ENCODE peak calls at places on chromosomes 11 and 22, in four cellular contexts. N is colonic mucosa, L is HCT116, E is neural progenitor cell. V is an unnamed sample. For H3K27me3, the result is how much of the 10 kb centered on the place peaks cover.

GRCh38 chr11:23311986-23312940 is 452.0 kb upstream of the CCDC179 start:
- DNase-seq in L (no peak), N (no peak), E (peak), V (peak)

GRCh38 chr11:38060930-38061329 is 1462.9 kb upstream of the RAG2 start:
- DNase-seq in L (no peak), N (no peak), E (no peak), V (no peak)

GRCh38 chr11:6362185-6362867 is 27.9 kb upstream of the SMPD1 start:
- DNase-seq in E (no peak), N (no peak), L (no peak), V (no peak)

GRCh38 chr11:72736452-72737069 is 15.6 kb downstream of the ARAP1 start:
- DNase-seq in N (no peak), L (peak), E (no peak), V (peak)

GRCh38 chr11:130725417-130726233 is 190.7 kb downstream of the SNX19 start:
- DNase-seq in N (no peak), L (no peak), E (no peak), V (peak)

GRCh38 chr11:117064275-117064674 is 34.0 kb downstream of the SIK3 start:
- DNase-seq in N (no peak), E (no peak), L (no peak), V (peak)

GRCh38 chr22:31585161-31585859 is 76.7 kb downstream of the PISD start:
- DNase-seq in N (no peak), L (no peak), E (no peak), V (peak)

GRCh38 chr11:126426820-126427749 is 71.6 kb downstream of the ST3GAL4 start:
- DNase-seq in E (no peak), N (no peak), L (no peak), V (no peak)

GRCh38 chr22:39241632-39242388 is 3.0 kb downstream of the PDGFB start:
- DNase-seq in E (no peak), N (no peak), L (no peak), V (no peak)

GRCh38 chr22:22076361-22076760 is 93.8 kb upstream of the TOP3B start:
- DNase-seq in N (no peak), E (no peak), L (no peak), V (no peak)

GRCh38 chr11:74316772-74317505 is 5.5 kb upstream of the P4HA3 start:
- DNase-seq in E (no peak), N (no peak), L (no peak), V (peak)

GRCh38 chr11:70611890-70612289 is 213.6 kb downstream of the CTTN start:
- DNase-seq in E (peak), N (no peak), L (no peak), V (no peak)

GRCh38 chr11:12285106-12285505 is 92.3 kb upstream of the PARVA start:
- DNase-seq in L (no peak), N (peak), E (no peak), V (peak)

GRCh38 chr11:130031945-130032344 is 29.3 kb upstream of the PRDM10 start:
- DNase-seq in L (no peak), E (no peak), N (no peak), V (no peak)

GRCh38 chr11:8062781-8063257 is 18.2 kb upstream of the TUB start:
- DNase-seq in N (peak), E (no peak), L (no peak), V (no peak)

GRCh38 chr11:28674432-28675076 is 566.4 kb downstream of the METTL15 start:
- DNase-seq in L (peak), N (no peak), E (peak), V (peak)

GRCh38 chr11:73372371-73372993 is 3.7 kb upstream of the RELT start:
- DNase-seq in N (no peak), E (peak), L (peak), V (no peak)

GRCh38 chr11:70885721-70886305 is 366.6 kb downstream of the SHANK2 start:
- DNase-seq in L (no peak), E (no peak), N (no peak), V (no peak)

GRCh38 chr11:269146-269890 is 8.9 kb upstream of the NLRP6 start:
- DNase-seq in E (no peak), L (no peak), N (peak), V (no peak)

GRCh38 chr11:117930668-117931330 is 1.6 kb upstream of the TMPRSS13 start:
- DNase-seq in N (no peak), L (no peak), E (no peak), V (no peak)

GRCh38 chr11:112157274-112157766 is 6.6 kb downstream of the IL18 start:
- DNase-seq in N (no peak), E (no peak), L (peak), V (peak)

GRCh38 chr11:114925591-114925990 is 247.3 kb downstream of the NXPE2 start:
- DNase-seq in E (no peak), L (no peak), N (no peak), V (no peak)

GRCh38 chr22:19665784-19666662 is 48.3 kb upstream of the SEPTIN5 start:
- DNase-seq in N (no peak), L (no peak), E (no peak), V (no peak)

GRCh38 chr11:64235427-64236161 is 1.2 kb downstream of the VEGFB start:
- DNase-seq in E (no peak), N (no peak), L (no peak), V (no peak)
- H3K4me3 ChIP-seq in E (peak), N (peak), L (peak), V (peak)

DNA sequence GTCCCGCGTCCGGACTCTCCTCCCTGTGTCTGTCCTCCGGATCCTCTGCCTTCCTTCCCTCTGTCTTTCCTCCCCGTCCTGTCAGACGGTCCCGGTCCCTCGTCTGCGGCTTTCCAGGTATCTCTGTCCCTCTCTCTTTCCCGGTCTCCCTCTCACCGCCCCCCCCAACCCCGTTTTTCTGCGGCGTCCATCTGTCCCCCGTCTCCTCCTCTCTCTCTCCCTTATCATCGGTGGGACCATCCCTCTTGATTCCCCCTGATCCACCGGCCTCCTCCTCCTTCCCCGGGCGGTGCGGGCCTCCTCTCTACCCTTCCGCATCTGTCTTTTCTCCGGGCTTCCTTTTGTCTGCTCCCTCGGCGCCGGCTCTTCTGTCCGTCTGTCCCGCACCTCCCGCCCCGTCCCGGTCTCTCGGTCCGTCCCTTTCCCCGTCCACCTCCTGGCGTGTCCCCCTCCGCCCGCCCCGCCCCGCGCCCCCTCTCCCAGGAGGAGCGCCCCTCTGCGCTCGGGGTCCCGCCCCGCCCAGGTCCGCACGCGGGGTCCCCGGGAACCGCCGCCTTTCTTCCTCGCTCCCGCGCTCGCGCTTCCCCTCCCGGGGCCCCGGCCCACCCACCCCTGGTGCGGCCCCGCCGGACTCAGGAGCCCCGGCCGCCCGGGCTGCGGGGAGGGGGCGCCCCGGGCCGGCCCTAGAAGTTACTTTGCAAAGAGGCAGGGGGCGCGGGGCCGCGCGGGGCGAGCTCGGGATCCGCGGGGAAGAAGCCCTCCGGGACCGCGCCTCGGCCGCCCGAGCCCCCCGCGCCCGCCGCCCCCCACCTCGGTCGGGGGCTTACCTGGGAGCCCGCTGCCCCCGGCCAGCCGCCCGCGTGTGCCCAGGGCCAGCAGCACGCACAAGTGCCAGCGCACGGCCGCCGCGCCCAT is 568 bp downstream of the SCUBE1 start:
- DNase-seq in L (no peak), E (peak), N (no peak), V (no peak)
- H3K27me3 ChIP-seq in L (under half), E (half or more), N (under half), V (half or more)

DNA sequence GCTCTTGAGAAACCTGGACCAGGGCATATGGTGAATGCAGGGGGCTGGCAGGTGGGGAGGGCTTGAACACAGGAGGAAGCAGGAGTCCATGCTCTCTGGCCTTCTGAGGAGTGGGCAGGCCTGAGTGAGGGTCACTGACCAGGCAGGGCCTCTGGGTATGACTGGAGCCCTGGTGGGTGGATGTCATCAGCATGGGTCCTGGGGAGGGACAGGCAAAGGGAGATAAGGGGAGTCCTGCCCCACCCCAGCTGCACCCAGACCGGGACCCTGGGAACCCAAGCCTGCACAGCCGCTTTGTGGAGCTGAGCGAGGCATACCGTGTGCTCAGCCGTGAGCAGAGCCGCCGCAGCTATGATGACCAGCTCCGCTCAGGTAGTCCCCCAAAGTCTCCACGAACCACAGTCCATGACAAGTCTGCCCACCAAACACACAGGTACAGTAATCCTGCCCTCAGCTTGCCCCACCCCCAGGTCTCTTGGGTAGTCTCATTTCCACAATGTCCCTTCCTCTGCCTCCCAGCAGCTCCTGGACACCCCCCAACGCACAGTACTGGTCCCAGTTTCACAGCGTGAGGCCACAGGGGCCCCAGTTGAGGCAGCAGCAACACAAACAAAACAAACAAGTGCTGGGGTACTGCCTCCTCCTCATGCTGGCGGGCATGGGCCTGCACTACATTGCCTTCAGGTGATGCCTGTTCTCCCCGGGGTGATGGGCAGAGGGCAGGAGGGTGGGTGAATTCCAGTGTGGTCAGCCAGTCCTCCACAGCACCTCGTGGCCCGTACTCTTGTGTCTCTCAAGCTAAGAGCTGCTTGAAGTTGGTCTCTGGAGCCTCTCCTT is 2.0 kb upstream of the VEGFB start:
- DNase-seq in N (peak), L (no peak), E (no peak), V (no peak)
- H3K9ac ChIP-seq in N (peak), L (peak), E (no peak), V (no peak)

GRCh38 chr11:17350455-17351170 is 987 bp upstream of the NCR3LG1 start:
- DNase-seq in L (no peak), N (no peak), E (no peak), V (peak)

GRCh38 chr11:17351171-17351509 is 460 bp upstream of the NCR3LG1 start:
- DNase-seq in L (no peak), N (no peak), E (no peak), V (no peak)

GRCh38 chr11:17353228-17354021 is 1.8 kb downstream of the NCR3LG1 start:
- DNase-seq in E (peak), L (peak), N (peak), V (peak)

GRCh38 chr11:17352925-17353227 is 1.3 kb downstream of the NCR3LG1 start:
- DNase-seq in E (peak), N (peak), L (no peak), V (peak)

DNA sequence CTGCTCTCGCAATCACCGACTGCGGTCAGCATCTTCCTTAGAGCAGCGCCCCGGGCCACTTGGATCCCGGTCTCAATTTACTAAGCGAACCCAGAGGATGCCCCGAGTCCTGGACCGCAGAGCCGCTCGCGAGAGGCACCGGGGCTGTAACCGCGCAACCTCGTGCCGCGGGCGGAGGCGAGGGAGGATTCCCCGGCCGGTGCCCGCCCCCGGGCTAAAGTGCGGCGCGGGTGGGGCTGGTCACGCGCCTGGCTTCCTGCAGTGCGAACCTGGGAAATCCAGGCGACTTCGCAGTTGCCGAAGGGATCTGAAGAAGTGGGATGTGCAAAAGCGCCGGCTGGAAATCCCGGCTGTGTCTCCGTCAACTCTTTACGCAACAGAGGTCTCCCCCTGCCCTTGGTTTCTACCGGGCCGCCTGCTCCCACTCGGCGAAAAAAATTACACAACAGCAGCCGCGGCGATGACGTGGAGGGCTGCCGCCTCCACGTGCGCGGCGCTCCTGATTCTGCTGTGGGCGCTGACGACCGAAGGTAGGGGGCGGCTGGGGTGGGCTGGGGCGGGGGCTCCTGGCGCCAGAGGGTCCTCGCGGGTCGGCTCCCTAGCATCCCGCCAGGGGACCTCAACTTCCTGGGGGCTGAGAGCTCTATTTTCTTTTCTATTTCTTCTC is at the start of gene NCR3LG1:
- DNase-seq in N (peak), E (peak), L (no peak), V (peak)
- H3K4me3 ChIP-seq in N (peak), E (peak), L (no peak), V (peak)

DNA sequence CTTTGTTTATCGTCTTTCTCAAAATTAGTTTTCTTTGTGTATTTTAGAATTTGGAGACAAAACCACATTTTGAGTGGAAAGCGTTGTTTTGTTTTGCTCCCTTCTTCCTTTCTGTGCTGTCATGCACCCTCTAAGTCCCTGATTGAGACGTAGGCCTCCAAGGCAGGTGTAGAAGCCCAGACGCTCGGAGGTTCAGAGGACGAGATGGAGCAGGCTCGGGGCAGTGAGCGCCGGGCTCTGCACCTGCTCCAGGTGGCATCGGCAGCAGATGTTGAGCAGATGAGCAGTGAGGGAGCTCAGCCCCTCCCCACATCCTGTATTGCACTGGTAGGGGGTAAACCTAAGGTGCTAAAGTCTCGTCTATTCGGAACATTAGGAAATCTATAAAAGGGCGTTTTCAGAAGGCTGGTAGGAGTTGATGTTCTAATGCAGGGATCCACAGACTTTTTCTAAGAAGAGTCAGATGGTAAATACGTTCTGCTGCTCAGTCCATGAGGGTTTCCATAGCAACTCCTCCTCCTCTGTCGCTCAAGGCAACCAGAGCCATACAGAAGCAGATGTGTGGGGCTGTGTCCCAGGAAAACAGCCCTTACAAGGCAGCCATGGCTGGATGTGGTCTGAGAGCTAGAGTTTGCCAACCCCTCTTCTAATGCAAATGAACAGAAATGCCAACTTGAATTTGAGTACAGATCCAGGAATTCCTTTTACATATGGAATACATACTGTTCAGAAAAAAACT is 724.2 kb downstream of the BRD1 start:
- DNase-seq in N (no peak), L (no peak), E (peak), V (no peak)
- H3K27me3 ChIP-seq in N (under half), L (under half), E (under half), V (under half)

V was measured in adipocyte.